ENCODE peak calls at places on chromosome 3, in seven cellular contexts. T is HCT116, P is stomach, U is Panc1, V is SK-N-SH, C is endodermal cell, L is adipocyte. D is an unnamed sample. For H3K36me3, the result is how much of the 10 kb centered on the place peaks cover.

GRCh38 chr3:136305879-136306278 is 55.7 kb downstream of the PCCB start:
- DNase-seq in C (no peak), V (no peak), L (peak), U (peak), T (peak), P (no peak), D (peak)

GRCh38 chr3:63855333-63855940 is 8.2 kb downstream of the THOC7 start:
- DNase-seq in L (no peak), U (no peak), T (no peak), V (no peak), P (no peak), C (peak), D (peak)

GRCh38 chr3:131655076-131655685 is 152.4 kb upstream of the MRPL3 start:
- DNase-seq in T (no peak), L (no peak), C (no peak), P (no peak), V (no peak), U (no peak), D (no peak)

GRCh38 chr3:47250309-47251060 is 32.1 kb downstream of the KIF9 start:
- DNase-seq in P (peak), V (peak), T (peak), L (peak), U (no peak), C (peak), D (peak)

GRCh38 chr3:48367201-48367600 is 4.8 kb upstream of the FBXW12 start:
- DNase-seq in P (peak), T (no peak), V (peak), U (no peak), C (peak), L (no peak), D (peak)

GRCh38 chr3:56751056-56751455 is 50.7 kb downstream of the ARHGEF3 start:
- DNase-seq in U (no peak), C (no peak), V (no peak), T (no peak), P (no peak), L (no peak), D (no peak)

GRCh38 chr3:126439346-126439967 is 36.2 kb downstream of the ZXDC start:
- DNase-seq in U (no peak), P (peak), V (no peak), C (peak), T (no peak), L (no peak), D (no peak)

GRCh38 chr3:56790016-56790950 is 11.5 kb downstream of the ARHGEF3 start:
- DNase-seq in U (no peak), L (no peak), V (no peak), P (no peak), T (no peak), C (peak), D (no peak)

GRCh38 chr3:15637131-15637951 is 35.8 kb downstream of the BTD start:
- DNase-seq in P (no peak), L (no peak), V (peak), U (no peak), T (no peak), C (no peak), D (no peak)

GRCh38 chr3:105352976-105353375 is 13.7 kb upstream of the ALCAM start:
- DNase-seq in C (no peak), P (no peak), V (no peak), U (no peak), T (no peak), L (peak), D (no peak)

GRCh38 chr3:105355355-105356063 is 11.2 kb upstream of the ALCAM start:
- DNase-seq in T (no peak), L (peak), C (no peak), V (peak), P (no peak), U (no peak), D (no peak)

GRCh38 chr3:105351821-105352220 is 14.9 kb upstream of the ALCAM start:
- DNase-seq in V (no peak), L (peak), P (no peak), T (no peak), U (no peak), C (no peak), D (no peak)

GRCh38 chr3:105354429-105354828 is 12.3 kb upstream of the ALCAM start:
- DNase-seq in P (no peak), V (no peak), L (peak), U (no peak), T (no peak), C (peak), D (peak)

GRCh38 chr3:105353485-105354161 is 13.1 kb upstream of the ALCAM start:
- DNase-seq in V (no peak), U (no peak), C (peak), L (peak), T (no peak), P (no peak), D (peak)
- H3K4me3 ChIP-seq in V (no peak), U (no peak), C (peak), L (peak), T (no peak), P (peak), D (peak)

GRCh38 chr3:50885491-50885890 is 210.8 kb downstream of the DOCK3 start:
- DNase-seq in U (no peak), L (no peak), T (no peak), P (no peak), V (peak), C (peak), D (peak)
- H3K36me3 ChIP-seq in U (under half), L (under half), T (under half), P (under half), V (under half), C (under half), D (under half)

DNA sequence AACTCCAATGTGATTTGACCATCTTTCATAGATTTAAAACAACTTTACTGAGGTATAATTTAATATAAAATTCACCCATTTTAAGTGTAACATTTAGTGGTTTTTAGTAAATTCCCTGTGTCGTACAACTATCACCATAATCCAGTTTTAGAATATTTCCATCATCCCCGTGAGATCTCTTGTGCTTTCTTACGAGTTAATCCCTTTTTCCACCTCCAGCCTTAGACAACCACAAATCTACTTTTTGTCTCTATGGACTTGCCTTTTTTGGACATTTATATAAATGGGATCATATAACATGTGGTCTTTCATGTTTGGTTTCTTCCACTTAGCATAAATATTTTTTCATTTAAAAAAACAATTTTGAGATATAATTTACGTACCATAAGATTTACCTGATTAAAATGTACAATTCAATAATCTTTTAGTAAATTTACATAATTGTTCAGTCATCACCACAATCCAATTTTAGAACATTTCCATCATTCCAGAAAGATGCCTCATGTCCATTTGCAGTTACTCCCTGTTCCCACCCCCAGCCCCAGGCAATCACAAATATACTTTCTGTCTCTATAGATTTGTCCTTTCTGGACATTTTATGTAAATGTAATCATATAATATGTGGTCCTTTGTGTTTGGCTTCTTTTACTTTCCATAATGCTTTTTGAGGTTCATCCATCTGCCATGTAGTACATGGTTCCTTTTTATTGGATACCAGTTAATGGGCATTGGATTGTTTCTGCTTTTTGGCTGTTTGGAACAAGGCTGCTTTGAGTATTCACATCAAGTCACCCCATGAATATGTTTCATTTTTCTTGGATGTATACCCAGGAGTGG is 3.0 kb downstream of the OXSR1 start:
- DNase-seq in T (no peak), P (no peak), V (no peak), C (no peak), U (no peak), L (peak), D (no peak)
- H3K4me3 ChIP-seq in T (no peak), P (no peak), V (peak), C (no peak), U (no peak), L (peak), D (no peak)

DNA sequence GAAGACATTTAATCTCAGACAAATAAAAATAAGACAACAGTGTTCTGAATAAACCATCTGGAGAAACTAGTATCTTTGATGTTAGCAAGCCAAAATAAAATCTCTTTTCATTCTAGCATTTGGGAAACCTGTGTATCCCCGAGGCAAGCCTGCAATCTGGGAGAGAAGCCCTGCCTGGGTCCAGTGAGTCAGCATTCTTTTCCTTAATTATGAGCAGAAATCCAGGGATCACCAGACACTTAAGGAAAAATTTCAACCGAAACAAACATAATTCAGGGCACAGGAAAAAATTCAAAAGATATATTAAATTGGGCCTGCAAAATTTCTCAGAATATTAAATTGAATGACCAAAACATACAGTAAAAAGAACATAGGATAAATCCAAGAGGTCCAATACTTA is 4.2 kb downstream of the NCBP2 start:
- DNase-seq in U (no peak), L (no peak), C (no peak), P (no peak), V (no peak), T (no peak), D (no peak)
- H3K36me3 ChIP-seq in U (under half), L (half or more), C (half or more), P (half or more), V (half or more), T (under half), D (under half)

D was measured in H7.